ENCODE peak calls at places on chromosomes 3 and 15, in eight cellular contexts. E is heart right ventricle; Z is caudate nucleus; V is A549; H is CD8-positive, alpha-beta T cell; O is dorsolateral prefrontal cortex; B is endothelial cell of umbilical vein; W is CD8-positive, alpha-beta memory T cell. T is an unnamed sample.

GRCh38 chr3:72661115-72661457 is 187.2 kb downstream of the SHQ1 start:
- DNase-seq in B (no peak), E (peak; percentile 65), V (peak; percentile 77), W (no peak), Z (peak; percentile 58), O (peak; percentile 64), H (no peak), T (no peak)

GRCh38 chr15:60392601-60392985 is 5.2 kb downstream of the ANXA2 start:
- DNase-seq in E (no peak), O (no peak), H (peak; percentile 18), Z (no peak), B (peak; percentile 66), W (no peak), V (peak; percentile 81), T (no peak)

GRCh38 chr3:97968376-97968775 is 3.9 kb downstream of the RIOX2 start:
- DNase-seq in O (no peak), E (no peak), V (no peak), B (no peak), H (no peak), W (no peak), Z (no peak), T (no peak)

GRCh38 chr3:96428097-96428496 is 386.3 kb upstream of the EPHA6 start:
- DNase-seq in V (no peak), E (no peak), B (no peak), H (no peak), O (no peak), W (no peak), Z (no peak), T (no peak)

GRCh38 chr3:73609655-73610054 is 15.1 kb downstream of the PDZRN3 start:
- DNase-seq in B (no peak), E (no peak), O (no peak), W (no peak), H (no peak), Z (no peak), V (no peak), T (no peak)

GRCh38 chr3:58679974-58680656 is 13.5 kb upstream of the FAM3D start:
- DNase-seq in O (no peak), E (no peak), V (no peak), H (no peak), W (no peak), B (no peak), Z (no peak), T (no peak)

GRCh38 chr3:79039192-79039591 is 728.6 kb downstream of the ROBO1 start:
- DNase-seq in E (no peak), V (no peak), O (no peak), Z (no peak), B (no peak), W (no peak), H (no peak), T (no peak)

GRCh38 chr3:112793311-112794081 is 53.2 kb downstream of the CD200R1L start:
- DNase-seq in V (no peak), W (no peak), Z (no peak), B (no peak), H (no peak), E (no peak), O (no peak), T (no peak)

GRCh38 chr3:108603689-108604088 is 14.2 kb downstream of the DZIP3 start:
- DNase-seq in Z (no peak), H (peak; percentile 9), B (no peak), E (no peak), O (no peak), W (no peak), V (no peak), T (no peak)

GRCh38 chr3:10291139-10291500 is 1.6 kb downstream of the GHRL start:
- DNase-seq in O (no peak), V (no peak), W (no peak), E (no peak), Z (no peak), B (no peak), H (no peak), T (no peak)

GRCh38 chr3:9770276-9770812 is 597 bp upstream of the CAMK1 start:
- DNase-seq in W (no peak), H (no peak), Z (peak; percentile 77), B (no peak), O (peak; percentile 76), V (no peak), E (peak; percentile 92), T (peak; percentile 66)

GRCh38 chr3:13596426-13597205 is 47.7 kb downstream of the FBLN2 start:
- DNase-seq in H (no peak), E (no peak), W (no peak), V (no peak), B (no peak), O (no peak), Z (no peak), T (no peak)

GRCh38 chr3:13595485-13595884 is 46.6 kb downstream of the FBLN2 start:
- DNase-seq in E (no peak), Z (no peak), W (no peak), H (no peak), B (no peak), V (no peak), O (no peak), T (no peak)

GRCh38 chr3:13598201-13598600 is 49.3 kb downstream of the FBLN2 start:
- DNase-seq in H (no peak), B (no peak), O (no peak), W (no peak), Z (no peak), V (no peak), E (no peak), T (no peak)

GRCh38 chr3:13598926-13599886 is 50.3 kb downstream of the FBLN2 start:
- DNase-seq in B (no peak), Z (peak; percentile 20), H (no peak), W (no peak), E (no peak), O (no peak), V (no peak), T (no peak)

GRCh38 chr3:13597661-13598060 is 48.7 kb downstream of the FBLN2 start:
- DNase-seq in E (no peak), W (no peak), Z (no peak), B (no peak), V (no peak), H (no peak), O (no peak), T (no peak)
- H3K27ac ChIP-seq in E (no peak overlapping the region), W (no peak overlapping the region), Z (no peak overlapping the region), B (no peak overlapping the region), V (no peak overlapping the region), H (no peak overlapping the region), O (no peak overlapping the region), T (no peak overlapping the region)

GRCh38 chr3:88816445-88816844 is 291.0 kb upstream of the EPHA3 start:
- DNase-seq in V (no peak), E (no peak), W (no peak), Z (no peak), H (no peak), O (no peak), B (no peak), T (no peak)
- H3K27ac ChIP-seq in V (no peak overlapping the region), E (no peak overlapping the region), W (no peak overlapping the region), Z (no peak overlapping the region), H (no peak overlapping the region), O (no peak overlapping the region), B (no peak overlapping the region), T (no peak overlapping the region)

GRCh38 chr3:119350114-119350513 is 55.9 kb downstream of the ARHGAP31 start:
- DNase-seq in O (no peak), B (peak; percentile 91), H (no peak), Z (no peak), V (no peak), E (peak; percentile 31), W (no peak), T (no peak)
- H3K27ac ChIP-seq in O (no peak overlapping the region), B (peak overlapping the region; percentile 73), H (no peak overlapping the region), Z (no peak overlapping the region), V (no peak overlapping the region), E (peak overlapping the region; percentile 84), W (no peak overlapping the region), T (no peak overlapping the region)

GRCh38 chr15:67144609-67145306 is 79.4 kb downstream of the SMAD3 start:
- DNase-seq in Z (no peak), W (no peak), V (no peak), H (no peak), O (no peak), B (no peak), E (no peak), T (no peak)

GRCh38 chr15:67143646-67144045 is 78.2 kb downstream of the SMAD3 start:
- DNase-seq in W (no peak), O (no peak), V (no peak), E (no peak), H (no peak), B (no peak), Z (no peak), T (no peak)

GRCh38 chr15:67146214-67146613 is 80.8 kb downstream of the SMAD3 start:
- DNase-seq in O (no peak), B (peak; percentile 78), Z (no peak), W (no peak), E (peak; percentile 56), V (no peak), H (no peak), T (no peak)

GRCh38 chr15:67145710-67146109 is 80.3 kb downstream of the SMAD3 start:
- DNase-seq in Z (no peak), W (no peak), H (no peak), B (no peak), V (no peak), E (no peak), O (no peak), T (no peak)

GRCh38 chr15:67145307-67145610 is 79.9 kb downstream of the SMAD3 start:
- DNase-seq in E (no peak), H (no peak), W (no peak), Z (no peak), B (no peak), V (no peak), O (no peak), T (no peak)
- H3K27ac ChIP-seq in E (peak overlapping the region; percentile 75), H (no peak overlapping the region), W (no peak overlapping the region), Z (no peak overlapping the region), B (peak overlapping the region; percentile 100), V (peak overlapping the region; percentile 92), O (no peak overlapping the region), T (no peak overlapping the region)

GRCh38 chr15:77742127-77742526 is 109.4 kb upstream of the LINGO1 start:
- DNase-seq in H (no peak), B (no peak), W (no peak), O (no peak), V (no peak), Z (no peak), E (no peak), T (no peak)
- H3K27ac ChIP-seq in H (no peak overlapping the region), B (no peak overlapping the region), W (no peak overlapping the region), O (no peak overlapping the region), V (no peak overlapping the region), Z (no peak overlapping the region), E (no peak overlapping the region), T (no peak overlapping the region)

GRCh38 chr15:85750807-85751730 is 43.7 kb downstream of the KLHL25 start:
- DNase-seq in E (no peak), V (no peak), B (no peak), Z (peak; percentile 72), O (peak; percentile 66), H (no peak), W (no peak), T (no peak)
- H3K27ac ChIP-seq in E (peak overlapping the region; percentile 74), V (no peak overlapping the region), B (no peak overlapping the region), Z (peak overlapping the region; percentile 89), O (peak overlapping the region; percentile 53), H (no peak overlapping the region), W (no peak overlapping the region), T (peak overlapping the region; percentile 35)

T was measured in substantia nigra.